ENCODE peak calls at places on chromosomes 3 and 15, in eight cellular contexts. O is psoas muscle, L is BJ, K is H1, G is tibial nerve, B is pancreas, F is astrocyte of the spinal cord, N is cardiac fibroblast. Y is an unnamed sample.

GRCh38 chr15:63892794-63893441 is 59.2 kb upstream of the HERC1 start:
- DNase-seq in N (no peak), B (no peak), O (no peak), G (no peak), L (no peak), K (no peak), F (no peak), Y (no peak)

GRCh38 chr3:13352621-13353131 is 67.4 kb downstream of the NUP210 start:
- DNase-seq in N (no peak), G (no peak), O (no peak), F (no peak), L (no peak), B (no peak), K (no peak), Y (no peak)

GRCh38 chr15:95868450-95868849 is 462.1 kb upstream of the NR2F2 start:
- DNase-seq in G (no peak), K (no peak), O (no peak), F (no peak), N (no peak), B (no peak), L (no peak), Y (no peak)

GRCh38 chr3:7876741-7877297 is 624.8 kb upstream of the LMCD1 start:
- DNase-seq in B (no peak), O (no peak), L (no peak), N (peak), G (no peak), F (peak), K (no peak), Y (no peak)

GRCh38 chr15:68788265-68788624 is 32.5 kb downstream of the ANP32A start:
- DNase-seq in G (no peak), F (no peak), O (no peak), N (no peak), L (no peak), B (no peak), K (no peak), Y (no peak)

GRCh38 chr3:45596290-45596791 is 1.8 kb downstream of the LIMD1 start:
- DNase-seq in B (no peak), N (no peak), G (no peak), F (no peak), O (no peak), L (no peak), K (no peak), Y (no peak)

GRCh38 chr3:16187213-16187790 is 12.8 kb downstream of the GALNT15 start:
- DNase-seq in L (no peak), O (no peak), K (no peak), G (no peak), B (no peak), N (no peak), F (no peak), Y (no peak)

GRCh38 chr3:160401301-160402095 is 2.0 kb downstream of the SMC4 start:
- DNase-seq in G (no peak), L (no peak), K (no peak), N (peak), F (peak), B (no peak), O (no peak), Y (no peak)

GRCh38 chr3:194714122-194714425 is 28.4 kb downstream of the FAM43A start:
- DNase-seq in N (no peak), B (no peak), K (no peak), O (no peak), G (no peak), F (no peak), L (no peak), Y (no peak)

GRCh38 chr3:125052671-125053303 is 3.0 kb downstream of the HEG1 start:
- DNase-seq in L (peak), K (no peak), N (peak), O (no peak), G (no peak), B (no peak), F (peak), Y (no peak)

GRCh38 chr3:123042413-123042812 is 14.8 kb upstream of the SEMA5B start:
- DNase-seq in B (no peak), K (no peak), F (no peak), L (no peak), N (no peak), G (no peak), O (no peak), Y (no peak)

GRCh38 chr3:88807471-88808090 is 299.8 kb upstream of the EPHA3 start:
- DNase-seq in K (no peak), O (no peak), G (no peak), B (no peak), F (peak), L (peak), N (peak), Y (no peak)

DNA sequence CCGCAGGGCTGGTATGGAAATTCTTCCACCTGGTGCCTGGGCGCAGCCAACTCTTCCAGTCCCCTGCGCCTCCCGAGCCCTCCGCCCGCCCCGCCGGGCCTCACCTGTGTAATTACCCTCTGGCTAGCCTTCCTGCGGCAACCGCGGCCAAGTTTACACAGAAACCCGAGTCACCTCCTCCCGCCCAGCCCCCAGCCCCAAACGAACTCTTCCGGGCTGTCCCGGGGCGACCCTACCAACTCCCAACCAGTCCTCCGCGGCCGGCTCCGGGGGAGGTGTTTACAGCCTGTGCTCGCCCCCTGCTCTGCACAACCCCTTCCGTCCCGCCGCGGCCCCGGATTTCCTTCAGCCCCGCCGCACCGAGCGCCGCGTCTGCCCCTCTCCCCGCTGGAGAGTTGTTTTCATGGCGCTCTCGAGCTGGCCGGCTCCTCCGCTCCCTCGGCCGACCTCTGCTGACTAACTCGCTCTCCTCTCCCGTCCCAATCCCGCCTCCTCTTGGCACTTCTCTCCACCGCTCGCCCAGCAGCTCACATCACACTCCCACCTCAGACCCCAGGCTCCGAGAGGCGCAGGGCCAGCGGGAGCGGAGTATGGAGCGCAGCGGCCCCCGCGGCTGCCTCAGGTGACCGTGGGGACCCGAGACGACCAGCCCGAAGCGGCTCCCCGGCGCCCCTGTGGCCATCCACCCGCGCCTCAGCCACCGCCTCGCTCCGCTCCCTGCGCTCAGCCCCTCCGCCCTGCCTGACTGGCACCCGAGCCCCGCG is 538 bp downstream of the ATOSA start:
- DNase-seq in K (peak), G (peak), L (no peak), O (peak), B (peak), N (peak), F (peak), Y (peak)
- TF ChIP-seq CTCF in K (no peak), G (no peak), L (peak), O (no peak), B (no peak), N (peak), F (peak), Y (no peak)

GRCh38 chr3:152264378-152264777 is 4.4 kb upstream of the MBNL1 start:
- DNase-seq in G (no peak), L (no peak), B (no peak), F (no peak), N (no peak), K (no peak), O (no peak), Y (no peak)

GRCh38 chr3:152269423-152270144 is 855 bp downstream of the MBNL1 start:
- DNase-seq in N (peak), G (peak), O (peak), L (peak), K (no peak), B (peak), F (peak), Y (peak)

GRCh38 chr3:152267831-152268500 is 763 bp upstream of the MBNL1 start:
- DNase-seq in G (no peak), F (no peak), L (no peak), K (no peak), B (no peak), N (peak), O (no peak), Y (no peak)

GRCh38 chr3:152268501-152269422 is at the start of gene MBNL1:
- DNase-seq in N (peak), O (peak), B (peak), F (peak), L (no peak), K (peak), G (peak), Y (peak)

DNA sequence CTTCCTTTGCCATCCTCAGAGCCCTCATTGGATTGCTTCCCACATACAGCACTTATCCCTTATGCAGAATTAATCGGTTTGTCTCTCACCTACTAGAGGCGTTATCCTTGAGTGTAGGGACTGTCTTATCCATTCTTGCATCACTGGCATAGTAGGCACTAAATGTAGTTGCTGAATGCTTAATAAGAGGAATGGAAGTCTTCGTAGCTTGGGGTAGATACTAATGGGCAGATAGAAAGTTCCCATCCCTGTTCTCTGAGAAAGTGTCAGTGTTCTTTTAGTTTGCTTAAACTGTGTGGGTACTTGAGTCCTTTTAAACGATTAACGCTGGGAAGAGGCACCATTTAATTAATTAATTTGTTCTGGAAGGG is 1.4 kb upstream of the MBNL1 start:
- DNase-seq in L (no peak), B (no peak), O (no peak), F (no peak), N (no peak), K (no peak), G (no peak), Y (no peak)
- H3K4me3 ChIP-seq in L (no peak), B (no peak), O (peak), F (no peak), N (no peak), K (no peak), G (no peak), Y (peak)

GRCh38 chr15:59741274-59741906 is 52.3 kb upstream of the BNIP2 start:
- DNase-seq in L (no peak), F (peak), B (no peak), N (peak), O (no peak), K (no peak), G (no peak), Y (no peak)
- TF ChIP-seq CTCF in L (no peak), F (peak), B (no peak), N (peak), O (peak), K (no peak), G (no peak), Y (no peak)

GRCh38 chr3:64344721-64345207 is 119.5 kb upstream of the PRICKLE2 start:
- DNase-seq in L (no peak), F (peak), B (no peak), G (no peak), K (peak), N (peak), O (no peak), Y (no peak)

GRCh38 chr3:64343692-64344440 is 118.6 kb upstream of the PRICKLE2 start:
- DNase-seq in G (no peak), K (no peak), B (no peak), N (peak), F (peak), L (no peak), O (no peak), Y (no peak)

GRCh38 chr3:64342940-64343691 is 117.8 kb upstream of the PRICKLE2 start:
- DNase-seq in G (no peak), K (no peak), B (no peak), N (peak), O (no peak), L (no peak), F (peak), Y (no peak)

GRCh38 chr3:64340636-64341240 is 115.5 kb upstream of the PRICKLE2 start:
- DNase-seq in F (peak), K (no peak), O (no peak), G (no peak), L (no peak), N (peak), B (no peak), Y (no peak)

DNA sequence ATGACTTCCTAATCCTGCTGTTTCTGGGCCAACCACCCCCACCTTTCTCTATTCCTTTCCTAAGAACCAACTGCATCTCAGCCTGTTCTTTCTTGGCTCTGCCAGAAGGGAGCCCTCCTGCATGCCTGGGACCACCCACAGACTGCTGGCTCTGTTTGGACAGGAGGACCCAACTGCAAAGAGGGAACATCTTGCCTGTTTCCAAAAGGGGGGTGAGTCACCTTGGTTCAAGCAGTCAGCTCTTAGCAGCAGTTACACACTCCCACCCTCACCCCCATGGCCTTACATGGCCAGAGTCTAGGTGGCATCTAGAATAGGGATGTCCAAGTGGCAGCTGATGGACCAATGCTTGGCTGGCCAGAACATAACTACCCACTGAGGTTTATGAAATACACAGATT is 116.1 kb upstream of the PRICKLE2 start:
- DNase-seq in L (no peak), G (no peak), O (no peak), F (no peak), N (peak), K (no peak), B (no peak), Y (no peak)
- H3K4me3 ChIP-seq in L (no peak), G (no peak), O (no peak), F (no peak), N (no peak), K (no peak), B (no peak), Y (no peak)

DNA sequence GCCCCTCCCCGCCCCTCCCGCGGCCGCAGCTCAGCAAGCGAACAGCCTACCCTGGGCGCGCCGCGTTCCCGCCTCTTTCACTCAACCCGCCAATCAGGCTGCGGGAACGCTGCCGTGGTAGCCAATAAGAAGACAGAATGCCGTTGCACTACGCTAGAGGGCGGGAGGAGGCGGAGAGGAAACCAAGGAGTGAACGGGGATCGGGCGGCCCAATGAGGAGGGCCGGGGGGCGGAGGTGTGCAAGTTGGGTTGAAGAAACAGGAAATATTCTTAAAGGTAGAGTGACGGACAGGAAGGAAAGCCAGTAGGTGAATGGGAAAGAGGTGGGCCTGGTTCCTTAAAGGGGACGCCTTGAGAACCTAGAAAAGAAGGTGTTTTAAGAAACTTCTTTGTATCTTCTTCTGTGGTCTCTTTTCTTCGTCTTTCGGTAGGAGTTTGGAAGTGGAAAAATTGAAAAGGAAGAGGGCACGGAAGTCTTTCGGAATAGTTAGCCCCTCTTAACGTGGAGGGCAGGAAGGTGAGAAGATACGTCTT is 283 bp upstream of the USF3 start:
- DNase-seq in F (peak), O (peak), G (peak), N (peak), K (peak), L (peak), B (peak), Y (peak)
- TF ChIP-seq CTCF in F (peak), O (no peak), G (peak), N (peak), K (no peak), L (peak), B (no peak), Y (no peak)

GRCh38 chr3:188860147-188860546 is 311.6 kb upstream of the TPRG1 start:
- DNase-seq in N (peak), B (no peak), L (no peak), G (no peak), K (no peak), F (peak), O (no peak), Y (no peak)

GRCh38 chr3:188863999-188864406 is 307.8 kb upstream of the TPRG1 start:
- DNase-seq in L (peak), N (peak), B (no peak), G (no peak), K (no peak), O (no peak), F (peak), Y (no peak)

GRCh38 chr3:188867691-188868090 is 304.1 kb upstream of the TPRG1 start:
- DNase-seq in L (no peak), N (no peak), O (no peak), B (no peak), G (no peak), F (peak), K (no peak), Y (no peak)

DNA sequence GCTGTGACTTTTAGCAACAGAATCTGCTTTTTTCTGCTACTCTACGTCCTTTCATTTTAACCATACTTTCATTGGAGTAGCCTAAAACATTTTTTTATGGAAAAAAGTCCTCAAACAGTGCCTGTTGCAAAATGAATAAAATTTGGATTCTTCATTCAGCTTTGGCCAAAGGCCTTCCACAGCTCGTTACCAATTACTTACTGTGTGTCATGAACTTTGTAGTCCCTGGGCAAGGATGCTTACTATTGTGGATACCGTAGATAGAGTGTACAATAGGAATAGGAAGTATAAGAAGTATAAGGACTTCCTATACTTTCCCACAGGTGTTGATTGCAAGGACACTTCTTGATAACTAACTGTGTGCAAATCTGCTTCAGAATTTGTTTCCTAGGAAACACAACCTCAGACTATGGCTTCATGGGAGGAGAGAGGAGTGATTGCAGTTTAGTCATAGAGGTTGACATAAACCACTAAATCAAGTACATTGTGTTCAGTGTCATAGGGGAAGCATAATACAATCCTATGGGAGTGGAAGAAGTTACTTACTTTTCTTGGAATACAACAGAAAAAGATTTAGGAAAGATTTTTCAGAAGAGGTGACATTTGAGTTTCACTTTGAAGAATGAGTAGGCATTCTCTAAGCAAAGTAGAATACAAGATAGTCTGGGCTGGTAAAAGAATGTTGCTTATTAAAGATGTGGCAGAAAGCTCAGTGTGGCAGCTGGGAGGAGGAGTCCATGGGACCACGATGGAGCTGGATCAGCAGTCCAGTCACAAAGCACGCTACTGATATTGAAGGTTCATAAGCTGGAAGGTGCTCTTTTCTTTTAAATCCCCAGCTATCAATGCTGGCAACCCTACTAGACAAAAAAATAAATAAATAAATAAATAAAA is 309.7 kb upstream of the TPRG1 start:
- DNase-seq in L (no peak), F (peak), K (no peak), G (no peak), N (peak), O (no peak), B (no peak), Y (no peak)
- H3K4me3 ChIP-seq in L (no peak), F (no peak), K (no peak), G (no peak), N (no peak), O (no peak), B (no peak), Y (no peak)

GRCh38 chr3:46717447-46718231 is at the start of gene PRSS50:
- DNase-seq in L (no peak), F (no peak), K (no peak), N (no peak), G (no peak), O (peak), B (no peak), Y (no peak)
- TF ChIP-seq CTCF in L (peak), F (peak), K (no peak), N (no peak), G (no peak), O (no peak), B (no peak), Y (peak)

DNA sequence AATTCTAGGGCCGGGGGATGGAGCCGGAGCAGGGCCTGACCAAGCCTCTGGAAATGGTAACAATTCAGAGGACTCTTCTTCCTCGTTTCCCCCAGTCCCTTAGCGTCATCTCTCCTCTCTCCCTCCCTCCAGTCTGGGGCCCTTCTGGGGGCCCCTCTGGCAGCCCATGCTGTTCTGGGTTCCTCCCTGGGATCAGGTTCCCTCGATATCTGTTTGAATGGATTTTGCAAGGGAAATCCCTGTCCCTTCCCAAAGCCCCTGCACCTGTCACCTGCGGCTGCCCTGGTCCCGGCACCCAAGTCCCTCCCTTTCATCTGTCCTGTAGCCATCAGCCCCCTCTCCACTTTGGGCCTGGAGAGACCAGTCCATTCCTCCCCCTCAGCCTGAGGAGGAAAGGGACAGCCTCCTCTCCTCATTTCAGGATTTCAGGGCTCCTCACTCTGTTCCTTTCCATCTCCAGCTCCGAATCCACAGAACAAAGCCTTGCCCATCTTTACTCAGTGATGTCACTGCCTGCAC is 1.7 kb upstream of the PLCB2 start:
- DNase-seq in G (no peak), L (no peak), O (no peak), K (no peak), N (no peak), B (no peak), F (no peak), Y (no peak)
- H3K4me3 ChIP-seq in G (no peak), L (no peak), O (no peak), K (no peak), N (no peak), B (no peak), F (no peak), Y (no peak)